ENCODE peak calls at places on chromosomes 5 and 9, in seven cellular contexts. J is left lung, Z is upper lobe of right lung, R is uterus, I is heart left ventricle, M is gastrocnemius medialis, L is suprapubic skin. H is an unnamed sample.

GRCh38 chr5:40381676-40382363 is 297.9 kb upstream of the PTGER4 start:
- DNase-seq in L (no peak), J (no peak), Z (no peak), I (no peak), R (no peak), M (no peak), H (no peak)

GRCh38 chr9:69946800-69947437 is 96.7 kb upstream of the MAMDC2 start:
- DNase-seq in J (no peak), L (no peak), I (no peak), Z (no peak), M (no peak), R (no peak), H (no peak)

GRCh38 chr5:174231961-174232487 is 186.5 kb downstream of the NSG2 start:
- DNase-seq in R (no peak), L (no peak), Z (no peak), J (no peak), M (no peak), I (no peak), H (no peak)

GRCh38 chr9:89881431-89881830 is 276.6 kb downstream of the GADD45G start:
- DNase-seq in J (no peak), Z (no peak), M (no peak), I (no peak), R (no peak), L (no peak), H (peak; percentile 49)

GRCh38 chr9:6383551-6384225 is 29.3 kb upstream of the UHRF2 start:
- DNase-seq in Z (no peak), R (peak; percentile 17), I (no peak), M (no peak), J (no peak), L (no peak), H (no peak)

GRCh38 chr5:159341914-159342313 is 11.6 kb upstream of the IL12B start:
- DNase-seq in I (no peak), J (peak; percentile 81), L (peak; percentile 74), Z (peak; percentile 72), M (peak; percentile 28), R (no peak), H (no peak)

GRCh38 chr5:37665272-37665671 is 174.6 kb downstream of the GDNF start:
- DNase-seq in I (no peak), Z (no peak), J (no peak), R (no peak), M (no peak), L (no peak), H (no peak)

GRCh38 chr9:32741706-32742105 is 41.6 kb upstream of the TMEM215 start:
- DNase-seq in Z (no peak), J (no peak), R (no peak), M (no peak), I (no peak), L (no peak), H (no peak)

GRCh38 chr5:90844931-90845330 is 286.3 kb downstream of the ADGRV1 start:
- DNase-seq in L (no peak), R (no peak), I (no peak), J (no peak), M (no peak), Z (no peak), H (no peak)

GRCh38 chr5:14386882-14387575 is 194.6 kb upstream of the OTULINL start:
- DNase-seq in M (no peak), R (no peak), I (no peak), L (no peak), Z (no peak), J (no peak), H (no peak)

GRCh38 chr5:130323804-130324454 is 419.7 kb downstream of the CHSY3 start:
- DNase-seq in R (no peak), L (no peak), I (no peak), Z (no peak), M (no peak), J (no peak), H (no peak)

GRCh38 chr5:17816947-17817346 is 182.7 kb downstream of the TAF11L14 start:
- DNase-seq in J (no peak), L (no peak), M (no peak), Z (no peak), I (no peak), R (no peak), H (no peak)

GRCh38 chr5:67454957-67455561 is 258.5 kb upstream of the CD180 start:
- DNase-seq in Z (no peak), L (no peak), I (no peak), R (no peak), J (no peak), M (no peak), H (no peak)

GRCh38 chr9:135550344-135550918 is 4.5 kb downstream of the OBP2A start:
- DNase-seq in M (no peak), R (no peak), Z (peak; percentile 34), I (no peak), L (no peak), J (no peak), H (no peak)

GRCh38 chr5:170414786-170415185 is 25.6 kb upstream of the KCNMB1 start:
- DNase-seq in J (no peak), Z (no peak), I (no peak), L (no peak), R (no peak), M (no peak), H (no peak)

GRCh38 chr5:131587541-131587940 is 47.5 kb downstream of the RAPGEF6 start:
- DNase-seq in L (no peak), J (no peak), R (no peak), Z (no peak), M (no peak), I (no peak), H (no peak)

GRCh38 chr5:143636951-143637528 is 174.9 kb upstream of the HMHB1 start:
- DNase-seq in R (no peak), I (no peak), L (no peak), M (no peak), Z (no peak), J (no peak), H (no peak)

GRCh38 chr9:98062161-98062560 is 5.6 kb downstream of the NANS start:
- DNase-seq in L (no peak), M (no peak), I (no peak), J (no peak), R (no peak), Z (no peak), H (no peak)

GRCh38 chr9:98057095-98057799 is 715 bp downstream of the NANS start:
- DNase-seq in I (no peak), L (peak; percentile 82), J (no peak), R (no peak), M (no peak), Z (no peak), H (no peak)

GRCh38 chr9:98054376-98054951 is 2.1 kb upstream of the NANS start:
- DNase-seq in I (no peak), R (no peak), Z (no peak), L (no peak), J (no peak), M (no peak), H (no peak)

DNA sequence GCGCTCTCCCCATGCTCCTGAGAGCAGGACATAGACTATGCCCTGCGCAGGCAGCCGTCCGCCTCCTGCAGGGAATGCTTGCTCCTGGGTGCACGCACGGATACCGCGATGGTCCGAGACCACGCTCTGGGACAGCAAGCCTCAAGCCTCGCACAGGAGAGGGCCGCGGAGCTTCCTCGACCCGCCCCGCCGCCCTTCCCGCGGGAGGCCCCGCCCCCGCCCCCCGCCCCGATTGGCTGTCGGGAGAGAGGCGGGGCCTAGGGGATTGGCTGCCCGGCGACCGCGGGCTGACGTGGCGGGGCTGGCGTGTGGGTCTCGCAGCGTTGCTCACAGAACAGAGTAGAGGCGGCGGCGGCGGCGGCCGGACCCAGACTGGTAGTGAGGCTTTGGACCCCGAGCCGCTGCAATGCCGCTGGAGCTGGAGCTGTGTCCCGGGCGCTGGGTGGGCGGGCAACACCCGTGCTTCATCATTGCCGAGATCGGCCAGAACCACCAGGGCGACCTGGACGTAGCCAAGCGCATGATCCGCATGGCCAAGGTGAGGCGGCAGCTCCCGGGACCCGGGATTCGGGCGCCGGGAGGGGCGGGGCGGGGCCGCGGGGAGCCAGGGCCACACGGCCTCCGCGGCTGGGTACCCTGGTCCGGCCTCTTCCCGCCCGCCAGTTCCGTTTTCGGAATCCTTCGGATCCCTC is at the start of gene NANS:
- DNase-seq in L (peak; percentile 96), I (peak; percentile 96), R (peak; percentile 91), Z (peak; percentile 97), M (peak; percentile 91), J (peak; percentile 96), H (peak; percentile 95)
- TF ChIP-seq CTCF in L (no peak), I (no peak), R (no peak), Z (no peak), M (no peak), J (no peak), H (no peak)

GRCh38 chr5:157994271-157994691 is 135.3 kb upstream of the CLINT1 start:
- DNase-seq in L (no peak), Z (no peak), R (no peak), I (no peak), J (no peak), M (no peak), H (no peak)

GRCh38 chr5:157994906-157995519 is 136.1 kb upstream of the CLINT1 start:
- DNase-seq in M (peak; percentile 24), Z (peak; percentile 79), I (peak; percentile 71), J (peak; percentile 65), L (peak; percentile 71), R (peak; percentile 73), H (no peak)

GRCh38 chr5:157998021-157998504 is 139.1 kb upstream of the CLINT1 start:
- DNase-seq in Z (no peak), I (no peak), M (no peak), J (no peak), R (no peak), L (no peak), H (no peak)

GRCh38 chr5:157999696-158000095 is 140.8 kb upstream of the CLINT1 start:
- DNase-seq in R (no peak), Z (no peak), L (no peak), M (no peak), J (no peak), I (no peak), H (no peak)
- H3K4me3 ChIP-seq in R (no peak overlapping the region), Z (no peak overlapping the region), L (no peak overlapping the region), M (no peak overlapping the region), J (no peak overlapping the region), I (no peak overlapping the region), H (no peak overlapping the region)

DNA sequence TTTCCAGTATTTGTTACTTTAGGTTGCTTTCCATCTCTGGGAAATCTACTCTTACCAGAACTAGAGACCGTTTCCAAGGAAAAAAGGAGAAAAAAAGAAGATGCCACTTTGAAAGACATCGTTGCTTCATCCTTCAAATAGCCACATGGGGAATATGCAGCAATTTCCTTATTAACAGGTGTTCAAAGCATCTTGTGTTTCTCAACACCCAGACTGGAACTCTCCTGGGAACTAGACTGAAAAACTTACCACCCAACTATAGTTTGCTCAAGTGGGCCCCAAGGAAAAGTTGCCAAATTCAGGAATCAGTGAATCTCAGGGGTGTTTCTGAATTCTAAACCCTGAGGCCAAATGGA is 80.0 kb upstream of the JAK2 start:
- DNase-seq in I (no peak), L (no peak), M (no peak), J (no peak), Z (no peak), R (no peak), H (no peak)
- H3K27ac ChIP-seq in I (no peak overlapping the region), L (no peak overlapping the region), M (no peak overlapping the region), J (no peak overlapping the region), Z (no peak overlapping the region), R (no peak overlapping the region), H (no peak overlapping the region)

DNA sequence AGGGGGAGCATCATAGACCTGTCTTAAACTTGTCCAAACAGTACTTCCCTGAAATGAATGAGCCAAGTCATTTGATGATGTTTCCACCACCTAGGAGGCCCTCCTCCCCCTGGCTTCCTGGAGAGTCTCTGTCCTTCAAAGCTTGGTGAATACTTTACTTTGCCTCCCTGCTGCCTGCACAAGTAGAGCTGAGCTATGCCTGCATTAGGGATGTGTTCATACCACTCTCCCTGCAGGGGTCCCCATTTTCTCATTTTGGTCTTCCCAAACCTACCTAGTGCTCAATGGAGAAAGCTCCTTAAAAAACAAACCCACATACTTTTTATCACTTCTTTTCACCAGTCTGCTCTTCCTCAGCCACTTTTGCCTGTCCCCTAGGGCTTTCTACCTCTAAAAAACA is 7.7 kb downstream of the CCNI2 start:
- DNase-seq in Z (no peak), I (no peak), M (no peak), R (no peak), L (no peak), J (no peak), H (no peak)
- TF ChIP-seq CTCF in Z (no peak), I (no peak), M (no peak), R (no peak), L (no peak), J (no peak), H (no peak)